ENCODE peak calls at places on chromosomes 5 and 9, in seven cellular contexts. X is A549, N is ovary, U is SK-N-SH, B is right atrium auricular region, Q is fibroblast of villous mesenchyme, C is mucosa of descending colon. D is an unnamed sample.

GRCh38 chr5:10573487-10574145 is 9.7 kb downstream of the ANKRD33B start:
- DNase-seq in X (no peak), N (no peak), U (no peak), B (no peak), Q (no peak), C (no peak), D (no peak)

GRCh38 chr5:176541338-176542134 is 4.3 kb upstream of the RNF44 start:
- DNase-seq in X (no peak), N (peak; percentile 51), U (no peak), B (no peak), Q (peak; percentile 28), C (peak; percentile 87), D (peak; percentile 78)

GRCh38 chr5:140259509-140259908 is 43.4 kb downstream of the PFDN1 start:
- DNase-seq in X (no peak), N (no peak), U (no peak), B (no peak), Q (no peak), C (peak; percentile 66), D (no peak)

GRCh38 chr9:130137870-130138653 is 34.1 kb upstream of the NCS1 start:
- DNase-seq in X (no peak), N (peak; percentile 69), U (no peak), B (peak; percentile 73), Q (peak; percentile 92), C (peak; percentile 14), D (no peak)

GRCh38 chr5:56422060-56422762 is 189.1 kb upstream of the ANKRD55 start:
- DNase-seq in X (no peak), N (no peak), U (no peak), B (no peak), Q (no peak), C (peak; percentile 25), D (no peak)

GRCh38 chr5:31251032-31251431 is 57.5 kb downstream of the CDH6 start:
- DNase-seq in X (no peak), N (no peak), U (no peak), B (no peak), Q (no peak), C (no peak), D (no peak)

GRCh38 chr5:159003045-159004030 is 96.4 kb downstream of the EBF1 start:
- DNase-seq in X (peak; percentile 13), N (no peak), U (no peak), B (no peak), Q (peak; percentile 75), C (no peak), D (peak; percentile 53)

GRCh38 chr9:38682713-38683112 is 37.2 kb downstream of the FAM240B start:
- DNase-seq in X (peak; percentile 73), N (no peak), U (no peak), B (peak; percentile 36), Q (peak; percentile 96), C (no peak), D (no peak)

GRCh38 chr9:6417186-6417585 is 4.2 kb downstream of the UHRF2 start:
- DNase-seq in X (no peak), N (no peak), U (no peak), B (no peak), Q (peak; percentile 39), C (no peak), D (no peak)

GRCh38 chr5:76468625-76469410 is 65.7 kb downstream of the IQGAP2 start:
- DNase-seq in X (no peak), N (no peak), U (no peak), B (no peak), Q (peak; percentile 61), C (no peak), D (no peak)

GRCh38 chr9:121059998-121060636 is 10.0 kb upstream of the C5 start:
- DNase-seq in X (peak; percentile 71), N (peak; percentile 20), U (peak; percentile 47), B (no peak), Q (peak; percentile 79), C (peak; percentile 58), D (peak; percentile 69)

GRCh38 chr5:1538276-1538675 is 14.5 kb upstream of the LPCAT1 start:
- DNase-seq in X (no peak), N (no peak), U (no peak), B (no peak), Q (no peak), C (no peak), D (no peak)

GRCh38 chr5:1535646-1536045 is 11.9 kb upstream of the LPCAT1 start:
- DNase-seq in X (no peak), N (no peak), U (no peak), B (no peak), Q (no peak), C (no peak), D (peak; percentile 22)

GRCh38 chr5:1538741-1539392 is 15.1 kb upstream of the LPCAT1 start:
- DNase-seq in X (no peak), N (no peak), U (no peak), B (no peak), Q (no peak), C (no peak), D (no peak)

GRCh38 chr5:1536298-1537165 is 12.8 kb upstream of the LPCAT1 start:
- DNase-seq in X (no peak), N (no peak), U (no peak), B (peak; percentile 58), Q (peak; percentile 67), C (no peak), D (peak; percentile 10)

GRCh38 chr5:1537166-1538154 is 13.7 kb upstream of the LPCAT1 start:
- DNase-seq in X (no peak), N (no peak), U (no peak), B (peak; percentile 32), Q (peak; percentile 26), C (no peak), D (no peak)
- H3K4me3 ChIP-seq in X (peak overlapping the region; percentile 9), N (no peak overlapping the region), U (peak overlapping the region; percentile 30), B (peak overlapping the region; percentile 21), Q (peak overlapping the region; percentile 2), C (no peak overlapping the region), D (peak overlapping the region; percentile 25)

GRCh38 chr5:15499528-15500325 is at the start of gene FBXL7:
- DNase-seq in X (peak; percentile 28), N (peak; percentile 81), U (peak; percentile 90), B (peak; percentile 78), Q (peak; percentile 77), C (peak; percentile 41), D (no peak)
- H3K4me3 ChIP-seq in X (peak within 1 kb of the TSS; percentile 79), N (peak within 1 kb of the TSS; percentile 81), U (peak within 1 kb of the TSS; percentile 79), B (peak within 1 kb of the TSS; percentile 84), Q (peak within 1 kb of the TSS; percentile 76), C (peak within 1 kb of the TSS; percentile 17), D (no peak within 1 kb of the TSS)

GRCh38 chr5:95647331-95647659 is 718 bp downstream of the RFESD start:
- DNase-seq in X (no peak), N (no peak), U (no peak), B (no peak), Q (peak; percentile 91), C (no peak), D (no peak)
- H3K4me3 ChIP-seq in X (peak overlapping the region; percentile 47), N (peak overlapping the region; percentile 60), U (peak overlapping the region; percentile 66), B (peak overlapping the region; percentile 59), Q (peak overlapping the region; percentile 62), C (no peak overlapping the region), D (peak overlapping the region; percentile 68)

DNA sequence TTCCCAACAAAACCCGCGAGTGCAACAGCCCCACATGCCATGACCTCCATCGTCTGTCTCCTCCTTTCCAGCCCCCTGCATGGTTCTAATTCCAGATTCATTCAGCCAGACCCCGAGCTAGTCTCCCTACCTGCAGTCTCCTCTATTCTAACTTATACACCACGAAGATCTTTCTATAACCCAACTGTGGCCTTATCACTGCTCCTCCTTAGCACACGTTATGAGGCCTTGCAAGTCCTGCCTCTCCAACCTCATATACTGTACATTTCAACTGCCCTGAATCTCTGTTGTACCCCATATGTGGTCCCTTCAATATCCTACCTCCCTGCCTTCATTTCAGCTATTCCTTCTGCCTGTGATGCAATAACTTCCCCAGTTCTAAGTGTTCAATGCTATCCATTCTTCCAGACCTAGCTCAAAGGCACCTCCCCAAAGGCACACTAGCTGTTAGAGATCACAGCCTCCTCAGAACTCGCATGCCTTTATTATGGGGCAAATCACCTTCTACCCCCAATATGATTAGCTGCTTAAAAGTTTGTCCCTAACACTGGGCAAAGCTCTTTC is 215.1 kb upstream of the TRIM32 start:
- DNase-seq in X (no peak), N (no peak), U (no peak), B (no peak), Q (no peak), C (no peak), D (no peak)
- H3K4me3 ChIP-seq in X (no peak overlapping the region), N (no peak overlapping the region), U (no peak overlapping the region), B (no peak overlapping the region), Q (no peak overlapping the region), C (no peak overlapping the region), D (no peak overlapping the region)

GRCh38 chr5:40360685-40361084 is 319.0 kb upstream of the PTGER4 start:
- DNase-seq in X (no peak), N (no peak), U (no peak), B (no peak), Q (no peak), C (no peak), D (no peak)
- H3K4me3 ChIP-seq in X (no peak overlapping the region), N (no peak overlapping the region), U (no peak overlapping the region), B (no peak overlapping the region), Q (no peak overlapping the region), C (no peak overlapping the region), D (no peak overlapping the region)

GRCh38 chr5:180290568-180291233 is 1.2 kb downstream of the MAPK9 start:
- DNase-seq in X (no peak), N (no peak), U (no peak), B (no peak), Q (no peak), C (peak; percentile 19), D (no peak)
- H3K4me3 ChIP-seq in X (peak overlapping the region; percentile 74), N (peak overlapping the region; percentile 62), U (peak overlapping the region; percentile 80), B (peak overlapping the region; percentile 84), Q (peak overlapping the region; percentile 77), C (no peak overlapping the region), D (peak overlapping the region; percentile 71)

DNA sequence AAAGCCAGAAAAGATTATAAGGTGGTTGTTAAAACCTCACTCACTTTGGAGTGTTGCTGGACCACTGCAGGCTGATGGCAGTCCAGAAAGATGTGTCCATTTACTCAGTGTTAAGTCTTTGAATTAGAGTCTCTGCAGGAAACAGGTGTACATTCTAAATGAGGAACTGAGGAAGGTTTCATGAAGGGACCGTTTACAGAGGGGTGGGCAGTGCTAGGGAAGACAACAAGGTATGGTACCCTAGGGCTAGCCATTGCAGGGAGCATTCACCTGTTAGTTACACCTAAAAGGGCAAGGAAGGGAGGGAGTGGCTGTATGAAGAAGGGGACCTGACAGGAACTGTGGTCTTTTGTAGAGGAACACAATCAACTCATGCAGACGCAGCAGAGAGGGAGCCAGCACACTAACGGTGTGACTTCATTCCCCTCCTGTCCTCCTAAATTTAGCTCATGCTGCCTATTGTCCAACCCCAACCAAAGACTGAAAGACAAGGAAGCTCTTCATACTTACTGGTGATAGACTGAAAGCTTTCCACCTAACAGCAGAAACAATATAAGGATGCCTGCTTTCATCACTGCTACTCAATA is 32.2 kb upstream of the PAX5 start:
- DNase-seq in X (no peak), N (no peak), U (no peak), B (no peak), Q (no peak), C (no peak), D (no peak)
- H3K4me3 ChIP-seq in X (no peak overlapping the region), N (no peak overlapping the region), U (no peak overlapping the region), B (no peak overlapping the region), Q (no peak overlapping the region), C (no peak overlapping the region), D (no peak overlapping the region)

GRCh38 chr9:110538621-110539020 is 40.9 kb downstream of the SVEP1 start:
- DNase-seq in X (no peak), N (no peak), U (no peak), B (no peak), Q (no peak), C (no peak), D (no peak)
- H3K4me3 ChIP-seq in X (no peak overlapping the region), N (no peak overlapping the region), U (no peak overlapping the region), B (no peak overlapping the region), Q (no peak overlapping the region), C (no peak overlapping the region), D (no peak overlapping the region)

GRCh38 chr9:129038109-129038852 is 1.9 kb downstream of the MIGA2 start:
- DNase-seq in X (no peak), N (no peak), U (no peak), B (no peak), Q (no peak), C (no peak), D (no peak)
- H3K4me3 ChIP-seq in X (no peak overlapping the region), N (peak overlapping the region; percentile 97), U (no peak overlapping the region), B (peak overlapping the region; percentile 99), Q (peak overlapping the region; percentile 99), C (no peak overlapping the region), D (no peak overlapping the region)

D was measured in Jurkat, Clone E6-1.